ENCODE peak calls at places on chromosomes 3 and 15, in five cellular contexts. M is PC-9, Q is lower leg skin, D is foreskin fibroblast, H is left ventricle myocardium inferior. R is an unnamed sample.

GRCh38 chr3:160179906-160180305 is 45.3 kb upstream of the C3orf80 start:
- DNase-seq in M (no peak), Q (no peak), D (no peak), H (no peak), R (no peak)

GRCh38 chr3:25471081-25471768 is 43.2 kb downstream of the RARB start:
- DNase-seq in M (no peak), Q (no peak), D (no peak), H (peak), R (no peak)

GRCh38 chr15:43253431-43254403 is 13.0 kb downstream of the TGM5 start:
- DNase-seq in M (peak), Q (peak), D (no peak), H (no peak), R (no peak)

GRCh38 chr3:138935505-138935863 is 11.5 kb downstream of the FOXL2 start:
- DNase-seq in M (no peak), Q (no peak), D (no peak), H (no peak), R (no peak)

GRCh38 chr15:74901612-74902063 is 5.0 kb downstream of the FAM219B start:
- DNase-seq in M (peak), Q (peak), D (peak), H (peak), R (peak)

GRCh38 chr3:53800041-53800440 is 46.2 kb downstream of the CHDH start:
- DNase-seq in M (no peak), Q (no peak), D (no peak), H (no peak), R (no peak)

GRCh38 chr15:42094512-42094963 is at the start of gene PLA2G4D:
- DNase-seq in M (peak), Q (peak), D (no peak), H (no peak), R (no peak)

GRCh38 chr15:40722934-40723333 is 28.0 kb downstream of the RAD51 start:
- DNase-seq in M (no peak), Q (no peak), D (no peak), H (no peak), R (no peak)

GRCh38 chr15:64842986-64843561 is 1.4 kb downstream of the PLEKHO2 start:
- DNase-seq in M (no peak), Q (peak), D (no peak), H (peak), R (no peak)

GRCh38 chr3:113157408-113157980 is 53.9 kb upstream of the BOC start:
- DNase-seq in M (no peak), Q (peak), D (no peak), H (peak), R (no peak)

GRCh38 chr15:68578960-68579935 is at the start of gene CORO2B:
- DNase-seq in M (no peak), Q (no peak), D (peak), H (peak), R (no peak)

GRCh38 chr3:33218072-33218445 is 551 bp downstream of the SUSD5 start:
- DNase-seq in M (no peak), Q (no peak), D (peak), H (no peak), R (no peak)

GRCh38 chr15:42364529-42364928 is 5.2 kb downstream of the CAPN3 start:
- DNase-seq in M (no peak), Q (no peak), D (no peak), H (no peak), R (no peak)

GRCh38 chr15:71278989-71279756 is 163.9 kb downstream of the THSD4 start:
- DNase-seq in M (peak), Q (peak), D (peak), H (no peak), R (no peak)

GRCh38 chr15:92899910-92900711 is at the start of gene CHD2:
- DNase-seq in M (peak), Q (peak), D (peak), H (peak), R (peak)
- TF ChIP-seq CTCF in M (no peak), Q (no peak), D (no peak), H (no peak), R (peak)

GRCh38 chr3:198071602-198072285 is 111.7 kb downstream of the LMLN start:
- DNase-seq in M (peak), Q (no peak), D (peak), H (no peak), R (peak)
- TF ChIP-seq CTCF in M (peak), Q (no peak), D (no peak), H (no peak), R (peak)

GRCh38 chr3:171328419-171329082 is 131.7 kb downstream of the TNIK start:
- DNase-seq in M (peak), Q (no peak), D (no peak), H (no peak), R (no peak)
- TF ChIP-seq CTCF in M (peak), Q (no peak), D (no peak), H (no peak), R (peak)

GRCh38 chr3:2920103-2920502 is 190.1 kb downstream of the IL5RA start:
- DNase-seq in M (no peak), Q (no peak), D (no peak), H (no peak), R (no peak)

GRCh38 chr3:2927252-2927651 is 182.9 kb downstream of the IL5RA start:
- DNase-seq in M (no peak), Q (no peak), D (no peak), H (no peak), R (no peak)

GRCh38 chr3:2923390-2923789 is 186.8 kb downstream of the IL5RA start:
- DNase-seq in M (no peak), Q (no peak), D (no peak), H (no peak), R (no peak)

GRCh38 chr3:2921903-2922302 is 188.3 kb downstream of the IL5RA start:
- DNase-seq in M (no peak), Q (no peak), D (no peak), H (no peak), R (no peak)
- TF ChIP-seq CTCF in M (peak), Q (no peak), D (no peak), H (peak), R (peak)

GRCh38 chr3:13621381-13622221 is 72.7 kb downstream of the FBLN2 start:
- DNase-seq in M (no peak), Q (no peak), D (no peak), H (no peak), R (no peak)

GRCh38 chr3:13622356-13622755 is 73.4 kb downstream of the FBLN2 start:
- DNase-seq in M (no peak), Q (no peak), D (no peak), H (no peak), R (no peak)

GRCh38 chr3:13624671-13625125 is 75.8 kb downstream of the FBLN2 start:
- DNase-seq in M (no peak), Q (no peak), D (no peak), H (no peak), R (no peak)

GRCh38 chr3:13624021-13624420 is 75.1 kb downstream of the FBLN2 start:
- DNase-seq in M (no peak), Q (no peak), D (no peak), H (no peak), R (no peak)

DNA sequence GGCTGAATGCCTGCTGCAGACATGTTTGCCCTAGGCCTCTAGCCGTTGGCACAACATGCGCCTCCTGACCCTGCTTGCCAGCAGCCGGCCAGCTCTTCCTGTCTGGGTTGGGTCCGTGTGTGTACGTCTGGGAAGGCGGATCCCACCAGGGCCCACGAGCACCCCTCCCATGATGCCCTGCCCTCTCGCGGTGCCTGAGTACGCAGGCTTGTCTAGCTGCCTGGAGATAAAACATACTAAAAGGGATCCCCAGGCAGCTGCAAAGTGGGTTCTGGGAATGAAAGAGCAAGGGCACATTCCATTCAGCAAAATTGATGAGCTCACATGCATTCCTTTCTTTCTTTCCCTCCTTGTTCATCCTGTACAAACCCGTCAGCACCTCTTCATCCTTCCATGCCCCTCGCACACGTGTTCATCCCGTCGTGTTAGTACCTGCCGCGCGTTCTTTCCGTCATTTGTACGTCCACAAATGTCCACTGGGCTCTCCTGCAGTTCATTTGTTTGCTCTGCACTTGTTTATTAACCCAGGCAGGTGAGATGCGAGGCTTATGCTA is 74.3 kb downstream of the FBLN2 start:
- DNase-seq in M (no peak), Q (no peak), D (no peak), H (no peak), R (no peak)
- TF ChIP-seq CTCF in M (no peak), Q (no peak), D (no peak), H (no peak), R (no peak)

GRCh38 chr3:27281671-27282150 is 87.5 kb downstream of the NEK10 start:
- DNase-seq in M (no peak), Q (no peak), D (no peak), H (no peak), R (no peak)

GRCh38 chr3:27278391-27279055 is 90.7 kb downstream of the NEK10 start:
- DNase-seq in M (no peak), Q (no peak), D (no peak), H (no peak), R (no peak)

GRCh38 chr3:27279153-27279552 is 90.0 kb downstream of the NEK10 start:
- DNase-seq in M (no peak), Q (no peak), D (no peak), H (no peak), R (no peak)
- TF ChIP-seq CTCF in M (peak), Q (no peak), D (peak), H (peak), R (peak)

R was measured in Panc1.